ENCODE peak calls at places on chromosome 1, in five cellular contexts. N is stimulated activated CD8-positive, alpha-beta memory T cell treated with anti-CD3 and anti-CD28 coated beads, Interleukin-4, amount 100 ng/mL, for 1 hour; F is DMS79 treated with DMSO at 0.1 percent for 48 hours; G is tibial artery; V is NCI-H1105 treated with DMSO at 0.1 percent for 48 hours. S is an unnamed sample.

GRCh38 chr1:35029756-35030155 is 2.0 kb downstream of the ZMYM6 start:
- DNase-seq in N (no peak), F (no peak), G (no peak), V (no peak), S (no peak)

GRCh38 chr1:154497026-154497806 is 4.8 kb upstream of the TDRD10 start:
- DNase-seq in N (no peak), F (no peak), G (no peak), V (no peak), S (no peak)

GRCh38 chr1:56095924-56096655 is 483.3 kb downstream of the PLPP3 start:
- DNase-seq in N (no peak), F (no peak), G (peak), V (no peak), S (no peak)

GRCh38 chr1:85330711-85331290 is 54.4 kb upstream of the BCL10 start:
- DNase-seq in N (no peak), F (no peak), G (no peak), V (no peak), S (no peak)

GRCh38 chr1:34361781-34362357 is 185.2 kb downstream of the C1orf94 start:
- DNase-seq in N (no peak), F (no peak), G (no peak), V (no peak), S (no peak)

GRCh38 chr1:53087332-53088285 is 25.6 kb downstream of the PODN start:
- DNase-seq in N (no peak), F (no peak), G (no peak), V (no peak), S (no peak)

GRCh38 chr1:31811605-31812004 is 4.2 kb downstream of the SPOCD1 start:
- DNase-seq in N (no peak), F (peak), G (no peak), V (peak), S (no peak)

GRCh38 chr1:117754061-117754969 is 148.5 kb downstream of the TENT5C start:
- DNase-seq in N (peak), F (peak), G (no peak), V (peak), S (peak)

GRCh38 chr1:207054476-207054875 is 1.4 kb downstream of the PFKFB2 start:
- DNase-seq in N (no peak), F (no peak), G (no peak), V (no peak), S (peak)

GRCh38 chr1:236795757-236796719 is 946 bp downstream of the MTR start:
- DNase-seq in N (no peak), F (peak), G (peak), V (no peak), S (peak)

GRCh38 chr1:222828939-222829338 is 14.1 kb downstream of the DISP1 start:
- DNase-seq in N (no peak), F (no peak), G (no peak), V (no peak), S (no peak)

GRCh38 chr1:53524428-53525400 is 65.5 kb downstream of the DMRTB1 start:
- DNase-seq in N (no peak), F (peak), G (no peak), V (peak), S (no peak)

GRCh38 chr1:220235462-220235861 is 36.8 kb downstream of the RAB3GAP2 start:
- DNase-seq in N (no peak), F (peak), G (no peak), V (peak), S (no peak)

GRCh38 chr1:219629481-219629880 is 16.6 kb upstream of the ZC3H11B start:
- DNase-seq in N (no peak), F (no peak), G (no peak), V (no peak), S (no peak)

GRCh38 chr1:178679237-178679636 is 45.8 kb upstream of the RALGPS2 start:
- DNase-seq in N (no peak), F (no peak), G (no peak), V (no peak), S (no peak)

GRCh38 chr1:21042920-21043605 is 133.6 kb downstream of the EIF4G3 start:
- DNase-seq in N (no peak), F (no peak), G (no peak), V (no peak), S (no peak)

S was measured in HL-60.